ENCODE peak calls at places on chromosomes 11 and 22, in five cellular contexts. G is stimulated activated CD4-positive, alpha-beta T cell treated with anti-CD3 and anti-CD28 coated beads, Interleukin-2, amount 100 ng/mL, for 48 hours; F is brain microvascular endothelial cell; L is Caki2; Q is NCI-H460. O is an unnamed sample.

GRCh38 chr11:117122546-117122945 is 21.5 kb upstream of the PAFAH1B2 start:
- DNase-seq in L (no peak), F (no peak), G (no peak), Q (no peak), O (no peak)

GRCh38 chr11:127998421-127998820 is 588.9 kb downstream of the ETS1 start:
- DNase-seq in G (no peak), F (peak), Q (no peak), L (no peak), O (peak)

GRCh38 chr11:114162719-114163123 is 103.2 kb downstream of the ZBTB16 start:
- DNase-seq in F (peak), Q (peak), G (no peak), L (peak), O (peak)

GRCh38 chr11:11842426-11843008 is 745 bp downstream of the USP47 start:
- DNase-seq in F (peak), L (peak), Q (peak), G (peak), O (peak)

GRCh38 chr11:57403176-57404147 is 13.0 kb upstream of the PRG2 start:
- DNase-seq in G (no peak), Q (no peak), L (no peak), F (no peak), O (no peak)

GRCh38 chr11:70581991-70582885 is 183.9 kb downstream of the CTTN start:
- DNase-seq in G (no peak), Q (no peak), L (no peak), F (no peak), O (no peak)

GRCh38 chr11:124837491-124837856 is 27.8 kb upstream of the ROBO3 start:
- DNase-seq in Q (peak), F (peak), G (no peak), L (peak), O (peak)

GRCh38 chr22:27100789-27101188 is 443.4 kb downstream of the MIAT start:
- DNase-seq in L (peak), F (peak), Q (no peak), G (no peak), O (peak)

GRCh38 chr11:9600651-9601040 is 27.2 kb downstream of the WEE1 start:
- DNase-seq in Q (no peak), F (no peak), L (no peak), G (no peak), O (no peak)

GRCh38 chr22:27846910-27847309 is 45.4 kb upstream of the MN1 start:
- DNase-seq in F (no peak), Q (no peak), G (no peak), L (no peak), O (no peak)

O was measured in foreskin melanocyte.